ENCODE peak calls at places on chromosomes 13 and 19, in nine cellular contexts. One of them, this sample, is unnamed.
A peak's percentile ranks its signal among the peaks of the same experiment; 100 is the strongest.

GRCh38 chr19:11339254-11340098 is at the start of gene RAB3D:
- DNase-seq in GM12878: peak; percentile 50
- DNase-seq in kidney: peak; percentile 98
- DNase-seq in fibroblast of lung: peak; percentile 73
- DNase-seq in body of pancreas: peak; percentile 95
- DNase-seq in fibroblast of the aortic adventitia: peak; percentile 87
- DNase-seq in cardiac muscle cell: peak; percentile 97
- DNase-seq in choroid plexus epithelial cell: peak; percentile 89
- DNase-seq in lung: peak; percentile 96
- DNase-seq in this sample: peak; percentile 95

GRCh38 chr19:49546825-49547565 is 19.2 kb downstream of the RCN3 start:
- DNase-seq in GM12878: peak; percentile 42
- DNase-seq in kidney: no peak
- DNase-seq in fibroblast of lung: peak; percentile 79
- DNase-seq in body of pancreas: peak; percentile 79
- DNase-seq in fibroblast of the aortic adventitia: peak; percentile 92
- DNase-seq in cardiac muscle cell: peak; percentile 89
- DNase-seq in choroid plexus epithelial cell: peak; percentile 93
- DNase-seq in lung: peak; percentile 74
- DNase-seq in this sample: peak; percentile 83

GRCh38 chr19:45125975-45126493 is 33.1 kb downstream of the PPP1R37 start:
- DNase-seq in GM12878: no peak
- DNase-seq in kidney: no peak
- DNase-seq in fibroblast of lung: peak; percentile 30
- DNase-seq in body of pancreas: peak; percentile 71
- DNase-seq in fibroblast of the aortic adventitia: peak; percentile 42
- DNase-seq in cardiac muscle cell: peak; percentile 75
- DNase-seq in choroid plexus epithelial cell: peak; percentile 59
- DNase-seq in lung: peak; percentile 73
- DNase-seq in this sample: peak; percentile 34

GRCh38 chr19:49408816-49409440 is 14.3 kb downstream of the PTH2 start:
- DNase-seq in GM12878: no peak
- DNase-seq in kidney: no peak
- DNase-seq in fibroblast of lung: peak; percentile 14
- DNase-seq in body of pancreas: no peak
- DNase-seq in fibroblast of the aortic adventitia: no peak
- DNase-seq in cardiac muscle cell: no peak
- DNase-seq in choroid plexus epithelial cell: no peak
- DNase-seq in lung: no peak
- DNase-seq in this sample: no peak

GRCh38 chr19:49453013-49453756 is at the start of gene ALDH16A1:
- DNase-seq in GM12878: peak; percentile 88
- DNase-seq in kidney: peak; percentile 99
- DNase-seq in fibroblast of lung: peak; percentile 95
- DNase-seq in body of pancreas: peak; percentile 98
- DNase-seq in fibroblast of the aortic adventitia: peak; percentile 97
- DNase-seq in cardiac muscle cell: peak; percentile 99
- DNase-seq in choroid plexus epithelial cell: peak; percentile 99
- DNase-seq in lung: peak; percentile 98
- DNase-seq in this sample: peak; percentile 99

GRCh38 chr13:40187324-40187795 is 479.1 kb downstream of the FOXO1 start:
- DNase-seq in GM12878: no peak
- DNase-seq in kidney: no peak
- DNase-seq in fibroblast of lung: no peak
- DNase-seq in body of pancreas: no peak
- DNase-seq in fibroblast of the aortic adventitia: no peak
- DNase-seq in cardiac muscle cell: no peak
- DNase-seq in choroid plexus epithelial cell: no peak
- DNase-seq in lung: no peak
- DNase-seq in this sample: no peak

GRCh38 chr13:60348097-60348496 is 48.9 kb upstream of the TDRD3 start:
- DNase-seq in GM12878: no peak
- DNase-seq in kidney: no peak
- DNase-seq in fibroblast of lung: no peak
- DNase-seq in body of pancreas: peak; percentile 23
- DNase-seq in fibroblast of the aortic adventitia: no peak
- DNase-seq in cardiac muscle cell: no peak
- DNase-seq in choroid plexus epithelial cell: no peak
- DNase-seq in lung: no peak
- DNase-seq in this sample: no peak

GRCh38 chr13:21641629-21642028 is 29.2 kb upstream of the FGF9 start:
- DNase-seq in GM12878: no peak
- DNase-seq in kidney: no peak
- DNase-seq in fibroblast of lung: no peak
- DNase-seq in body of pancreas: no peak
- DNase-seq in fibroblast of the aortic adventitia: no peak
- DNase-seq in cardiac muscle cell: no peak
- DNase-seq in choroid plexus epithelial cell: no peak
- DNase-seq in lung: no peak
- DNase-seq in this sample: no peak

GRCh38 chr13:95246292-95247082 is 54.8 kb downstream of the ABCC4 start:
- DNase-seq in GM12878: no peak
- DNase-seq in kidney: no peak
- DNase-seq in fibroblast of lung: no peak
- DNase-seq in body of pancreas: no peak
- DNase-seq in fibroblast of the aortic adventitia: no peak
- DNase-seq in cardiac muscle cell: no peak
- DNase-seq in choroid plexus epithelial cell: no peak
- DNase-seq in lung: no peak
- DNase-seq in this sample: no peak

GRCh38 chr13:36362251-36362650 is 16.1 kb upstream of the SPART start:
- DNase-seq in GM12878: no peak
- DNase-seq in kidney: no peak
- DNase-seq in fibroblast of lung: peak; percentile 92
- DNase-seq in body of pancreas: no peak
- DNase-seq in fibroblast of the aortic adventitia: peak; percentile 89
- DNase-seq in cardiac muscle cell: no peak
- DNase-seq in choroid plexus epithelial cell: peak; percentile 81
- DNase-seq in lung: no peak
- DNase-seq in this sample: peak; percentile 81

GRCh38 chr19:524062-524674 is 7.4 kb upstream of the CDC34 start:
- DNase-seq in GM12878: no peak
- DNase-seq in kidney: peak; percentile 81
- DNase-seq in fibroblast of lung: no peak
- DNase-seq in body of pancreas: no peak
- DNase-seq in fibroblast of the aortic adventitia: no peak
- DNase-seq in cardiac muscle cell: no peak
- DNase-seq in choroid plexus epithelial cell: no peak
- DNase-seq in lung: no peak
- DNase-seq in this sample: no peak

GRCh38 chr19:16417660-16418596 is 53.8 kb downstream of the EPS15L1 start:
- DNase-seq in GM12878: no peak
- DNase-seq in kidney: peak; percentile 90
- DNase-seq in fibroblast of lung: peak; percentile 35
- DNase-seq in body of pancreas: peak; percentile 51
- DNase-seq in fibroblast of the aortic adventitia: peak; percentile 51
- DNase-seq in cardiac muscle cell: peak; percentile 80
- DNase-seq in choroid plexus epithelial cell: peak; percentile 66
- DNase-seq in lung: peak; percentile 67
- DNase-seq in this sample: peak; percentile 77

DNA sequence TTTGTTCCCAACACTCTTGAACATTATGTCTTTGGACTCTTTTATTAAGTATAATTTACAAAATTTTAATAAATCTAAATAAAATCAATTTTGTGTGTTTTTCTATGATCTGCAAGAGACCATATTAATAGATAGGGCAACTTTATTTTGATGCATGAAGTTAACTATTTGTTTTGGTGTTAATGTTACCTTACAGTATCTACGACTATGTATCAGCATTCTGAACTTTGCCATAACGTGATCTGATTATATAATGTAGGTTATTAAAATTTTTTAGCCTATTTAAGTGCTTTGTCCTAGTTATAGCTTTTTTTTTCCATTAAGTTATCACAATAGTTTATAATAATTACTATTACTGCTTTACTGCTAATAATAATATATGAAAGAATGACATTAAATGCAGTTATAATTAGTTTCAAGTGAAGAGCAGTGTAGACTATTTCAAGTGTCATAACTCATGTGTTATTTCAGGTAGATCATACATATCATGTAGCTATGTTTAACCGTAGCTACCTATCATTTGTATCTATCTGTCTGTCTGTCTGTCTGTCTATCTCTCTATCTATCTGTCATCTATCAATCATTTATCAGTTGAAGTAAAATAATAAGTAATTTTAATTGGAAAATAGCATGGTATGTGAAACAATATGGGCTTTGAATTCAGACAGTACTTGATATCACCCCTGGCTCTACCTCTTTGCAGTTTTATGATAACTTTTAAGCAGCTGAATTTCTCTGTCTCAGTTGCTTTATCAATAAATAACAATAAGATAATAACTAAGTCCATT is 229.7 kb downstream of the GPC5 start:
- DNase-seq in GM12878: no peak
- DNase-seq in kidney: no peak
- DNase-seq in fibroblast of lung: no peak
- DNase-seq in body of pancreas: no peak
- DNase-seq in fibroblast of the aortic adventitia: no peak
- DNase-seq in cardiac muscle cell: no peak
- DNase-seq in choroid plexus epithelial cell: no peak
- DNase-seq in lung: no peak
- DNase-seq in this sample: no peak
- TF ChIP-seq CTCF in GM12878: no peak
- TF ChIP-seq CTCF in kidney: no peak
- TF ChIP-seq CTCF in fibroblast of lung: no peak
- TF ChIP-seq CTCF in body of pancreas: no peak
- TF ChIP-seq CTCF in fibroblast of the aortic adventitia: no peak
- TF ChIP-seq CTCF in cardiac muscle cell: no peak
- TF ChIP-seq CTCF in choroid plexus epithelial cell: no peak
- TF ChIP-seq CTCF in lung: no peak
- TF ChIP-seq CTCF in this sample: no peak

GRCh38 chr19:55655648-55656040 is 809 bp downstream of the U2AF2 start:
- DNase-seq in GM12878: no peak
- DNase-seq in kidney: no peak
- DNase-seq in fibroblast of lung: no peak
- DNase-seq in body of pancreas: no peak
- DNase-seq in fibroblast of the aortic adventitia: no peak
- DNase-seq in cardiac muscle cell: no peak
- DNase-seq in choroid plexus epithelial cell: no peak
- DNase-seq in lung: no peak
- DNase-seq in this sample: no peak

GRCh38 chr19:55654323-55654832 is 457 bp upstream of the U2AF2 start:
- DNase-seq in GM12878: peak; percentile 93
- DNase-seq in kidney: peak; percentile 100
- DNase-seq in fibroblast of lung: peak; percentile 97
- DNase-seq in body of pancreas: peak; percentile 98
- DNase-seq in fibroblast of the aortic adventitia: peak; percentile 100
- DNase-seq in cardiac muscle cell: peak; percentile 100
- DNase-seq in choroid plexus epithelial cell: peak; percentile 100
- DNase-seq in lung: peak; percentile 99
- DNase-seq in this sample: peak; percentile 100

GRCh38 chr19:55652311-55653078 is 2.3 kb upstream of the U2AF2 start:
- DNase-seq in GM12878: no peak
- DNase-seq in kidney: peak; percentile 90
- DNase-seq in fibroblast of lung: no peak
- DNase-seq in body of pancreas: no peak
- DNase-seq in fibroblast of the aortic adventitia: no peak
- DNase-seq in cardiac muscle cell: no peak
- DNase-seq in choroid plexus epithelial cell: no peak
- DNase-seq in lung: no peak
- DNase-seq in this sample: no peak

GRCh38 chr19:55654833-55655647 is at the start of gene U2AF2:
- DNase-seq in GM12878: no peak
- DNase-seq in kidney: peak; percentile 99
- DNase-seq in fibroblast of lung: peak; percentile 81
- DNase-seq in body of pancreas: peak; percentile 97
- DNase-seq in fibroblast of the aortic adventitia: peak; percentile 94
- DNase-seq in cardiac muscle cell: peak; percentile 95
- DNase-seq in choroid plexus epithelial cell: peak; percentile 95
- DNase-seq in lung: peak; percentile 96
- DNase-seq in this sample: peak; percentile 96

DNA sequence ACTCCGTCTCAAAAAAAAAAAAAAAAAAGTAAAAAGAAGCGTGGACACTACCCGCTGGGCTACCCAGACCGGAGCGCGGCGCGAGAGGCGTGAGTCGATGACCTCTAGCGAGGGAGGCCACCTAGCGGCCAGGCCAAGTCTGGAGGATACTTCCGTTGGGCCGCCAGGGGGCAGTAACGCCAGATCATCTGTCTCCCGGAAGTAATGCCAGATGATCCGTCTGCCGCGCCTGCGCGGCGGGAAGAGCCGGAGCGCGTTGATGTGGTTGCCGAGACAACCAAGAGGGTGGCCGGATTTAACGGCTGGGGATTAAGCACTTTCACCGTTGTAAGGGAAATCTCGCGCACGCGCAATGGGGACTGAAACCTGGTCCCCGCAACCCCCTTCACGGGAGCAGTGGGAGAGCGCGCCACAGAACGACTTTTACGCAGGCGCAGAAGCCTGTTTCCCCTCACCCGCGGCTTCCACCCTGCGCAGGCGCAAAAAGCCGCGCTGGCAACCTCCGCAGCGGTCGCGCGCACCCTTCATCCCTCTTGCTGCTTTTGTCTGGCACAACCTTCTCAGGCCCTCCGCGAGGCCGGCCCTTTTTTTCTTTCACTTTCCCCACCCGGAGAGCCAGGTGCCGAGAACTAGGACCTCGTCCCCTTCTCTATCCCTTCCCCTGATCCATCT is 1.0 kb upstream of the U2AF2 start:
- DNase-seq in GM12878: peak; percentile 95
- DNase-seq in kidney: peak; percentile 99
- DNase-seq in fibroblast of lung: peak; percentile 97
- DNase-seq in body of pancreas: peak; percentile 99
- DNase-seq in fibroblast of the aortic adventitia: peak; percentile 99
- DNase-seq in cardiac muscle cell: peak; percentile 99
- DNase-seq in choroid plexus epithelial cell: peak; percentile 99
- DNase-seq in lung: peak; percentile 96
- DNase-seq in this sample: peak; percentile 99
- H3K4me3 ChIP-seq in GM12878: peak overlapping the region; percentile 75
- H3K4me3 ChIP-seq in kidney: peak overlapping the region; percentile 95
- H3K4me3 ChIP-seq in fibroblast of lung: peak overlapping the region; percentile 99
- H3K4me3 ChIP-seq in body of pancreas: no peak overlapping the region
- H3K4me3 ChIP-seq in fibroblast of the aortic adventitia: peak overlapping the region; percentile 92
- H3K4me3 ChIP-seq in cardiac muscle cell: peak overlapping the region; percentile 79
- H3K4me3 ChIP-seq in choroid plexus epithelial cell: peak overlapping the region; percentile 66
- H3K4me3 ChIP-seq in lung: peak overlapping the region; percentile 10
- H3K4me3 ChIP-seq in this sample: peak overlapping the region; percentile 97

GRCh38 chr19:56136362-56136761 is 4.7 kb upstream of the ZNF444 start:
- DNase-seq in GM12878: no peak
- DNase-seq in kidney: no peak
- DNase-seq in fibroblast of lung: no peak
- DNase-seq in body of pancreas: no peak
- DNase-seq in fibroblast of the aortic adventitia: no peak
- DNase-seq in cardiac muscle cell: no peak
- DNase-seq in choroid plexus epithelial cell: peak; percentile 51
- DNase-seq in lung: no peak
- DNase-seq in this sample: no peak
- TF ChIP-seq CTCF in GM12878: no peak
- TF ChIP-seq CTCF in kidney: no peak
- TF ChIP-seq CTCF in fibroblast of lung: no peak
- TF ChIP-seq CTCF in body of pancreas: no peak
- TF ChIP-seq CTCF in fibroblast of the aortic adventitia: no peak
- TF ChIP-seq CTCF in cardiac muscle cell: no peak
- TF ChIP-seq CTCF in choroid plexus epithelial cell: no peak
- TF ChIP-seq CTCF in lung: no peak
- TF ChIP-seq CTCF in this sample: no peak

DNA sequence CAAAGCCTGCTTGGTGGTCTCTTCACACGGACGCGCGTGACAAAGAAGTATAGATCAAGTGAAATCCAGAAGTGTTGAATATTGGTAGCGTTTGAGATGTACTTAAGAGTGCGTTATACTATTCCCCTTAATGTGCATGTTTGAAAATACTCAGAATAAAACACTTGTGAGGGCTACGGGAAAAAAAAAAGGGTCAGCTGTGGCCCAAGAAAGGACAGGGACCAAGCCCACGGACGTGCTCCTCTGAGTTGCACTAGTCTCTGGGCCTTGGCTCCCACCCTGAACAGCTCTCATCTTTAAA is 622 bp upstream of the RBM42 start:
- DNase-seq in GM12878: no peak
- DNase-seq in kidney: no peak
- DNase-seq in fibroblast of lung: no peak
- DNase-seq in body of pancreas: peak; percentile 8
- DNase-seq in fibroblast of the aortic adventitia: no peak
- DNase-seq in cardiac muscle cell: no peak
- DNase-seq in choroid plexus epithelial cell: no peak
- DNase-seq in lung: no peak
- DNase-seq in this sample: no peak
- H3K4me3 ChIP-seq in GM12878: peak overlapping the region; percentile 84
- H3K4me3 ChIP-seq in kidney: peak overlapping the region; percentile 97
- H3K4me3 ChIP-seq in fibroblast of lung: peak overlapping the region; percentile 100
- H3K4me3 ChIP-seq in body of pancreas: peak overlapping the region; percentile 34
- H3K4me3 ChIP-seq in fibroblast of the aortic adventitia: peak overlapping the region; percentile 76
- H3K4me3 ChIP-seq in cardiac muscle cell: peak overlapping the region; percentile 50
- H3K4me3 ChIP-seq in choroid plexus epithelial cell: peak overlapping the region; percentile 96
- H3K4me3 ChIP-seq in lung: peak overlapping the region; percentile 40
- H3K4me3 ChIP-seq in this sample: peak overlapping the region; percentile 76